ENCODE peak calls at places on chromosomes 6 and 20, in five cellular contexts. O is ovary, G is pancreas, I is A673, E is A549. W is an unnamed sample.

GRCh38 chr6:56764081-56764566 is 121.4 kb upstream of the DST start:
- DNase-seq in O (no peak), G (no peak), I (peak), E (peak), W (peak)

GRCh38 chr20:25750220-25750764 is 53.6 kb upstream of the ZNF337 start:
- DNase-seq in O (no peak), G (no peak), I (no peak), E (no peak), W (no peak)

GRCh38 chr6:75210885-75211739 is 5.3 kb upstream of the COL12A1 start:
- DNase-seq in O (no peak), G (peak), I (peak), E (peak), W (peak)

GRCh38 chr6:40455686-40456389 is 131.3 kb downstream of the LRFN2 start:
- DNase-seq in O (no peak), G (no peak), I (no peak), E (no peak), W (no peak)

GRCh38 chr20:38774167-38774566 is 25.9 kb downstream of the ACTR5 start:
- DNase-seq in O (no peak), G (no peak), I (no peak), E (no peak), W (no peak)

GRCh38 chr6:116572162-116572561 is 858 bp downstream of the RWDD1 start:
- DNase-seq in O (no peak), G (peak), I (no peak), E (no peak), W (peak)

GRCh38 chr6:117110737-117111136 is 154.6 kb upstream of the VGLL2 start:
- DNase-seq in O (no peak), G (no peak), I (no peak), E (no peak), W (peak)

GRCh38 chr6:155328539-155329459 is 14.5 kb upstream of the TFB1M start:
- DNase-seq in O (no peak), G (peak), I (no peak), E (no peak), W (no peak)

GRCh38 chr6:38773338-38773737 is 58.2 kb downstream of the DNAH8 start:
- DNase-seq in O (no peak), G (no peak), I (peak), E (peak), W (peak)

GRCh38 chr20:31256959-31257358 is 505 bp upstream of the DEFB115 start:
- DNase-seq in O (no peak), G (no peak), I (no peak), E (no peak), W (no peak)

GRCh38 chr6:85680388-85680787 is 37.7 kb upstream of the SYNCRIP start:
- DNase-seq in O (no peak), G (no peak), I (no peak), E (no peak), W (no peak)

GRCh38 chr20:13099676-13100075 is 90.9 kb downstream of the SPTLC3 start:
- DNase-seq in O (no peak), G (no peak), I (no peak), E (no peak), W (no peak)
- H3K27ac ChIP-seq in O (no peak), G (no peak), I (no peak), E (no peak), W (no peak)

GRCh38 chr6:4382362-4382853 is 247.0 kb upstream of the ECI2 start:
- DNase-seq in O (no peak), G (no peak), I (no peak), E (no peak), W (no peak)

GRCh38 chr6:4383910-4384637 is 248.7 kb upstream of the ECI2 start:
- DNase-seq in O (no peak), G (no peak), I (no peak), E (peak), W (no peak)

GRCh38 chr6:4379958-4380357 is 244.6 kb upstream of the ECI2 start:
- DNase-seq in O (no peak), G (no peak), I (no peak), E (no peak), W (no peak)

GRCh38 chr6:4380881-4381281 is 245.5 kb upstream of the ECI2 start:
- DNase-seq in O (no peak), G (no peak), I (no peak), E (no peak), W (no peak)

GRCh38 chr6:4381379-4381778 is 246.0 kb upstream of the ECI2 start:
- DNase-seq in O (no peak), G (no peak), I (peak), E (no peak), W (no peak)
- TF ChIP-seq CTCF in O (no peak), G (no peak), I (no peak), E (no peak), W (no peak)

GRCh38 chr6:27667651-27668441 is 194.9 kb upstream of the ZNF184 start:
- DNase-seq in O (no peak), G (no peak), I (peak), E (peak), W (no peak)
- H3K4me3 ChIP-seq in O (peak), G (no peak), I (peak), E (peak), W (peak)

GRCh38 chr20:59751075-59751711 is 146.9 kb downstream of the PHACTR3 start:
- DNase-seq in O (peak), G (peak), I (peak), E (peak), W (peak)
- H3K27ac ChIP-seq in O (no peak), G (no peak), I (no peak), E (no peak), W (no peak)

DNA sequence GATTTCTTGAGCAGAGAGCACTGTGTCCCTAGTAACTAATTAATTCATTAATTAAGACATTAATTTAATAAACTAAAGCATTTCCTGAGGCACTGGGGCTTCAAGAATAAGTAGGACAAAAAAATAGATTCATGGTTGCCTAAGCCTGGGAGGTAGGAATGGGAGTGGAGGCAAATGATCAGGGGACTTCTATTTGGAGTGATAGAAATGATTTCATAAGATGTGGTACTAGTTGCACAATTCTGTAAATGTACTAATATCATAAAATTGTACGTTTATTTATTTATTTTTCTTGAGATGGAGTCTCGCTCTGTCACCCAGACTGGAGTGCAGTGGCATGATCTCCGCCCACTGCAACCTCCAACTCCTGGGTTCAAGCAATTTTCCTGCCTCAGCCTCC is 287.2 kb downstream of the KHDC1L start:
- DNase-seq in O (no peak), G (no peak), I (no peak), E (no peak), W (no peak)
- TF ChIP-seq CTCF in O (no peak), G (no peak), I (no peak), E (no peak), W (no peak)

DNA sequence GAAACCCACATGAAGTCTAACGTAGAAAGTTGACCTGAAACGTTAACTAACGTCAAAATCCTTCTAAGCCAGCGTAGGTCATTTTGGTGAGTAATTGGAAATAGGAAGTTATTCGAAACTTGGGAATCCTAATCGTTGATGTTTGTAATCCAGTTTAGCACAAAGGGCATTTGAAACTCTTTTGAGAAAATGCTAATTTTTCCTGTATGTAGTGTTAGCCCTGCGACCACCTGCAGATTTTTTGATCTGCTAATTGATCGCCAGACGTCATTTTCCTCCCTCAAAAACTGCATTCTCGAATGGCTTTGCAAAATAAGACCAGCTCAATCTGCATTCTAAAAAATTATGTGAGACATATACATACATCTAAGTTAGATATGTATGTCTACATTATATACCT is 2.7 kb downstream of the SALL4 start:
- DNase-seq in O (no peak), G (no peak), I (peak), E (no peak), W (no peak)
- H3K4me3 ChIP-seq in O (no peak), G (no peak), I (peak), E (no peak), W (no peak)

GRCh38 chr6:163336961-163337360 is 77.6 kb upstream of the QKI start:
- DNase-seq in O (no peak), G (no peak), I (no peak), E (no peak), W (no peak)
- H3K27ac ChIP-seq in O (no peak), G (no peak), I (no peak), E (no peak), W (no peak)

GRCh38 chr6:100118301-100118700 is 124.3 kb upstream of the MCHR2 start:
- DNase-seq in O (no peak), G (no peak), I (no peak), E (no peak), W (no peak)

GRCh38 chr6:100117680-100118079 is 123.7 kb upstream of the MCHR2 start:
- DNase-seq in O (no peak), G (no peak), I (no peak), E (no peak), W (no peak)

GRCh38 chr6:100126682-100127484 is 132.9 kb upstream of the MCHR2 start:
- DNase-seq in O (no peak), G (no peak), I (no peak), E (no peak), W (no peak)

GRCh38 chr6:100119261-100119660 is 125.2 kb upstream of the MCHR2 start:
- DNase-seq in O (no peak), G (no peak), I (no peak), E (no peak), W (no peak)

GRCh38 chr6:100121854-100122609 is 128.0 kb upstream of the MCHR2 start:
- DNase-seq in O (no peak), G (no peak), I (no peak), E (no peak), W (no peak)
- TF ChIP-seq CTCF in O (no peak), G (no peak), I (no peak), E (no peak), W (no peak)